ENCODE peak calls at places on chromosomes 11 and 22, in six cellular contexts. One of them, this sample, is unnamed.

GRCh38 chr11:9219572-9219971 is 45.6 kb downstream of the DENND5A start:
- DNase-seq in stimulated activated CD4-positive, alpha-beta T cell treated with anti-CD3 and anti-CD28 coated beads, Interleukin-4, amount 100 ng/mL, for 4 hours: no peak
- DNase-seq in NCI-H1092: no peak
- DNase-seq in fibroblast of lung: peak; percentile 67
- DNase-seq in CD4-positive, alpha-beta T cell: no peak
- DNase-seq in activated CD8-positive, alpha-beta memory T cell treated with anti-CD3 and anti-CD28 coated beads for 4 hours: no peak
- DNase-seq in this sample: no peak

GRCh38 chr11:98798333-98798732 is 222.4 kb upstream of the CNTN5 start:
- DNase-seq in stimulated activated CD4-positive, alpha-beta T cell treated with anti-CD3 and anti-CD28 coated beads, Interleukin-4, amount 100 ng/mL, for 4 hours: no peak
- DNase-seq in NCI-H1092: no peak
- DNase-seq in fibroblast of lung: no peak
- DNase-seq in CD4-positive, alpha-beta T cell: no peak
- DNase-seq in activated CD8-positive, alpha-beta memory T cell treated with anti-CD3 and anti-CD28 coated beads for 4 hours: no peak
- DNase-seq in this sample: no peak

GRCh38 chr11:69630009-69630870 is 10.7 kb upstream of the CCND1 start:
- DNase-seq in stimulated activated CD4-positive, alpha-beta T cell treated with anti-CD3 and anti-CD28 coated beads, Interleukin-4, amount 100 ng/mL, for 4 hours: no peak
- DNase-seq in NCI-H1092: no peak
- DNase-seq in fibroblast of lung: no peak
- DNase-seq in CD4-positive, alpha-beta T cell: no peak
- DNase-seq in activated CD8-positive, alpha-beta memory T cell treated with anti-CD3 and anti-CD28 coated beads for 4 hours: no peak
- DNase-seq in this sample: no peak

GRCh38 chr22:43921361-43921760 is 2.2 kb upstream of the PNPLA3 start:
- DNase-seq in stimulated activated CD4-positive, alpha-beta T cell treated with anti-CD3 and anti-CD28 coated beads, Interleukin-4, amount 100 ng/mL, for 4 hours: no peak
- DNase-seq in NCI-H1092: no peak
- DNase-seq in fibroblast of lung: peak; percentile 58
- DNase-seq in CD4-positive, alpha-beta T cell: no peak
- DNase-seq in activated CD8-positive, alpha-beta memory T cell treated with anti-CD3 and anti-CD28 coated beads for 4 hours: no peak
- DNase-seq in this sample: no peak

GRCh38 chr22:31625661-31626426 is 36.2 kb downstream of the PISD start:
- DNase-seq in stimulated activated CD4-positive, alpha-beta T cell treated with anti-CD3 and anti-CD28 coated beads, Interleukin-4, amount 100 ng/mL, for 4 hours: no peak
- DNase-seq in NCI-H1092: no peak
- DNase-seq in fibroblast of lung: no peak
- DNase-seq in CD4-positive, alpha-beta T cell: no peak
- DNase-seq in activated CD8-positive, alpha-beta memory T cell treated with anti-CD3 and anti-CD28 coated beads for 4 hours: no peak
- DNase-seq in this sample: peak; percentile 45

GRCh38 chr11:12684354-12684753 is 10.1 kb downstream of the TEAD1 start:
- DNase-seq in stimulated activated CD4-positive, alpha-beta T cell treated with anti-CD3 and anti-CD28 coated beads, Interleukin-4, amount 100 ng/mL, for 4 hours: no peak
- DNase-seq in NCI-H1092: no peak
- DNase-seq in fibroblast of lung: no peak
- DNase-seq in CD4-positive, alpha-beta T cell: no peak
- DNase-seq in activated CD8-positive, alpha-beta memory T cell treated with anti-CD3 and anti-CD28 coated beads for 4 hours: no peak
- DNase-seq in this sample: no peak

GRCh38 chr11:130022799-130023198 is 20.2 kb upstream of the PRDM10 start:
- DNase-seq in stimulated activated CD4-positive, alpha-beta T cell treated with anti-CD3 and anti-CD28 coated beads, Interleukin-4, amount 100 ng/mL, for 4 hours: no peak
- DNase-seq in NCI-H1092: no peak
- DNase-seq in fibroblast of lung: no peak
- DNase-seq in CD4-positive, alpha-beta T cell: no peak
- DNase-seq in activated CD8-positive, alpha-beta memory T cell treated with anti-CD3 and anti-CD28 coated beads for 4 hours: no peak
- DNase-seq in this sample: no peak

GRCh38 chr11:126793596-126793995 is 207.0 kb downstream of the KIRREL3 start:
- DNase-seq in stimulated activated CD4-positive, alpha-beta T cell treated with anti-CD3 and anti-CD28 coated beads, Interleukin-4, amount 100 ng/mL, for 4 hours: no peak
- DNase-seq in NCI-H1092: no peak
- DNase-seq in fibroblast of lung: no peak
- DNase-seq in CD4-positive, alpha-beta T cell: no peak
- DNase-seq in activated CD8-positive, alpha-beta memory T cell treated with anti-CD3 and anti-CD28 coated beads for 4 hours: no peak
- DNase-seq in this sample: no peak

GRCh38 chr22:26601726-26602125 is 11.8 kb upstream of the TPST2 start:
- DNase-seq in stimulated activated CD4-positive, alpha-beta T cell treated with anti-CD3 and anti-CD28 coated beads, Interleukin-4, amount 100 ng/mL, for 4 hours: no peak
- DNase-seq in NCI-H1092: no peak
- DNase-seq in fibroblast of lung: no peak
- DNase-seq in CD4-positive, alpha-beta T cell: no peak
- DNase-seq in activated CD8-positive, alpha-beta memory T cell treated with anti-CD3 and anti-CD28 coated beads for 4 hours: no peak
- DNase-seq in this sample: no peak

GRCh38 chr11:116823031-116823843 is at the start of gene APOA4:
- DNase-seq in stimulated activated CD4-positive, alpha-beta T cell treated with anti-CD3 and anti-CD28 coated beads, Interleukin-4, amount 100 ng/mL, for 4 hours: no peak
- DNase-seq in NCI-H1092: no peak
- DNase-seq in fibroblast of lung: no peak
- DNase-seq in CD4-positive, alpha-beta T cell: no peak
- DNase-seq in activated CD8-positive, alpha-beta memory T cell treated with anti-CD3 and anti-CD28 coated beads for 4 hours: no peak
- DNase-seq in this sample: no peak

GRCh38 chr11:440065-441042 is 1.5 kb downstream of the ANO9 start:
- DNase-seq in stimulated activated CD4-positive, alpha-beta T cell treated with anti-CD3 and anti-CD28 coated beads, Interleukin-4, amount 100 ng/mL, for 4 hours: no peak
- DNase-seq in NCI-H1092: no peak
- DNase-seq in fibroblast of lung: peak; percentile 13
- DNase-seq in CD4-positive, alpha-beta T cell: no peak
- DNase-seq in activated CD8-positive, alpha-beta memory T cell treated with anti-CD3 and anti-CD28 coated beads for 4 hours: no peak
- DNase-seq in this sample: no peak

GRCh38 chr22:36565686-36566085 is 36.7 kb upstream of the EIF3D start:
- DNase-seq in stimulated activated CD4-positive, alpha-beta T cell treated with anti-CD3 and anti-CD28 coated beads, Interleukin-4, amount 100 ng/mL, for 4 hours: no peak
- DNase-seq in NCI-H1092: no peak
- DNase-seq in fibroblast of lung: no peak
- DNase-seq in CD4-positive, alpha-beta T cell: no peak
- DNase-seq in activated CD8-positive, alpha-beta memory T cell treated with anti-CD3 and anti-CD28 coated beads for 4 hours: no peak
- DNase-seq in this sample: no peak

GRCh38 chr11:111642521-111642920 is 40.3 kb downstream of the SIK2 start:
- DNase-seq in stimulated activated CD4-positive, alpha-beta T cell treated with anti-CD3 and anti-CD28 coated beads, Interleukin-4, amount 100 ng/mL, for 4 hours: no peak
- DNase-seq in NCI-H1092: no peak
- DNase-seq in fibroblast of lung: no peak
- DNase-seq in CD4-positive, alpha-beta T cell: no peak
- DNase-seq in activated CD8-positive, alpha-beta memory T cell treated with anti-CD3 and anti-CD28 coated beads for 4 hours: no peak
- DNase-seq in this sample: no peak

GRCh38 chr22:48705917-48706605 is 1121.6 kb downstream of the BRD1 start:
- DNase-seq in stimulated activated CD4-positive, alpha-beta T cell treated with anti-CD3 and anti-CD28 coated beads, Interleukin-4, amount 100 ng/mL, for 4 hours: no peak
- DNase-seq in NCI-H1092: no peak
- DNase-seq in fibroblast of lung: no peak
- DNase-seq in CD4-positive, alpha-beta T cell: no peak
- DNase-seq in activated CD8-positive, alpha-beta memory T cell treated with anti-CD3 and anti-CD28 coated beads for 4 hours: no peak
- DNase-seq in this sample: no peak

GRCh38 chr11:1772270-1773130 is 8.8 kb upstream of the CTSD start:
- DNase-seq in stimulated activated CD4-positive, alpha-beta T cell treated with anti-CD3 and anti-CD28 coated beads, Interleukin-4, amount 100 ng/mL, for 4 hours: peak; percentile 61
- DNase-seq in NCI-H1092: no peak
- DNase-seq in fibroblast of lung: peak; percentile 95
- DNase-seq in CD4-positive, alpha-beta T cell: peak; percentile 47
- DNase-seq in activated CD8-positive, alpha-beta memory T cell treated with anti-CD3 and anti-CD28 coated beads for 4 hours: peak; percentile 31
- DNase-seq in this sample: no peak

GRCh38 chr11:44901782-44902181 is 48.9 kb downstream of the TP53I11 start:
- DNase-seq in stimulated activated CD4-positive, alpha-beta T cell treated with anti-CD3 and anti-CD28 coated beads, Interleukin-4, amount 100 ng/mL, for 4 hours: no peak
- DNase-seq in NCI-H1092: no peak
- DNase-seq in fibroblast of lung: no peak
- DNase-seq in CD4-positive, alpha-beta T cell: no peak
- DNase-seq in activated CD8-positive, alpha-beta memory T cell treated with anti-CD3 and anti-CD28 coated beads for 4 hours: no peak
- DNase-seq in this sample: no peak

GRCh38 chr11:22798890-22799289 is 30.7 kb downstream of the SVIP start:
- DNase-seq in stimulated activated CD4-positive, alpha-beta T cell treated with anti-CD3 and anti-CD28 coated beads, Interleukin-4, amount 100 ng/mL, for 4 hours: no peak
- DNase-seq in NCI-H1092: no peak
- DNase-seq in fibroblast of lung: no peak
- DNase-seq in CD4-positive, alpha-beta T cell: no peak
- DNase-seq in activated CD8-positive, alpha-beta memory T cell treated with anti-CD3 and anti-CD28 coated beads for 4 hours: no peak
- DNase-seq in this sample: no peak

GRCh38 chr22:23578306-23578705 is 1.8 kb downstream of the IGLL1 start:
- DNase-seq in stimulated activated CD4-positive, alpha-beta T cell treated with anti-CD3 and anti-CD28 coated beads, Interleukin-4, amount 100 ng/mL, for 4 hours: no peak
- DNase-seq in NCI-H1092: no peak
- DNase-seq in fibroblast of lung: no peak
- DNase-seq in CD4-positive, alpha-beta T cell: no peak
- DNase-seq in activated CD8-positive, alpha-beta memory T cell treated with anti-CD3 and anti-CD28 coated beads for 4 hours: no peak
- DNase-seq in this sample: no peak

GRCh38 chr11:27116684-27117083 is 76.1 kb downstream of the BBOX1 start:
- DNase-seq in stimulated activated CD4-positive, alpha-beta T cell treated with anti-CD3 and anti-CD28 coated beads, Interleukin-4, amount 100 ng/mL, for 4 hours: no peak
- DNase-seq in NCI-H1092: no peak
- DNase-seq in fibroblast of lung: peak; percentile 72
- DNase-seq in CD4-positive, alpha-beta T cell: no peak
- DNase-seq in activated CD8-positive, alpha-beta memory T cell treated with anti-CD3 and anti-CD28 coated beads for 4 hours: no peak
- DNase-seq in this sample: no peak

GRCh38 chr11:114091791-114092397 is 32.4 kb downstream of the ZBTB16 start:
- DNase-seq in stimulated activated CD4-positive, alpha-beta T cell treated with anti-CD3 and anti-CD28 coated beads, Interleukin-4, amount 100 ng/mL, for 4 hours: no peak
- DNase-seq in NCI-H1092: no peak
- DNase-seq in fibroblast of lung: no peak
- DNase-seq in CD4-positive, alpha-beta T cell: no peak
- DNase-seq in activated CD8-positive, alpha-beta memory T cell treated with anti-CD3 and anti-CD28 coated beads for 4 hours: no peak
- DNase-seq in this sample: no peak

GRCh38 chr11:70862093-70862492 is 390.3 kb downstream of the SHANK2 start:
- DNase-seq in stimulated activated CD4-positive, alpha-beta T cell treated with anti-CD3 and anti-CD28 coated beads, Interleukin-4, amount 100 ng/mL, for 4 hours: no peak
- DNase-seq in NCI-H1092: no peak
- DNase-seq in fibroblast of lung: no peak
- DNase-seq in CD4-positive, alpha-beta T cell: no peak
- DNase-seq in activated CD8-positive, alpha-beta memory T cell treated with anti-CD3 and anti-CD28 coated beads for 4 hours: no peak
- DNase-seq in this sample: peak; percentile 74